ENCODE peak calls at places on chromosomes 5 and 9, in six cellular contexts. P is esophagus squamous epithelium, T is neuronal stem cell, K is transverse colon, I is dorsolateral prefrontal cortex, W is psoas muscle. R is an unnamed sample.

GRCh38 chr5:172163346-172163745 is 24.7 kb downstream of the STK10 start:
- DNase-seq in P (no peak), T (no peak), K (no peak), I (peak), W (peak), R (peak)

GRCh38 chr9:94804316-94804715 is 77.8 kb downstream of the AOPEP start:
- DNase-seq in P (no peak), T (no peak), K (no peak), I (no peak), W (no peak), R (no peak)

GRCh38 chr9:82606761-82607382 is 456.1 kb downstream of the RASEF start:
- DNase-seq in P (no peak), T (peak), K (peak), I (no peak), W (no peak), R (no peak)

GRCh38 chr9:88233091-88233490 is 94.8 kb upstream of the SPATA31C2 start:
- DNase-seq in P (no peak), T (no peak), K (no peak), I (no peak), W (no peak), R (no peak)

GRCh38 chr5:15664961-15665360 is 165.0 kb downstream of the FBXL7 start:
- DNase-seq in P (no peak), T (no peak), K (no peak), I (no peak), W (no peak), R (no peak)

GRCh38 chr5:72070519-72070918 is 36.8 kb upstream of the MAP1B start:
- DNase-seq in P (no peak), T (no peak), K (no peak), I (no peak), W (no peak), R (no peak)

GRCh38 chr9:116202219-116202912 is 48.8 kb downstream of the PAPPA start:
- DNase-seq in P (no peak), T (no peak), K (no peak), I (no peak), W (no peak), R (peak)

GRCh38 chr9:76216161-76216649 is 178.0 kb downstream of the RFK start:
- DNase-seq in P (no peak), T (no peak), K (no peak), I (no peak), W (no peak), R (peak)

GRCh38 chr9:88538311-88539085 is 3.5 kb downstream of the NXNL2 start:
- DNase-seq in P (no peak), T (no peak), K (no peak), I (no peak), W (no peak), R (peak)

GRCh38 chr9:115262952-115263351 is 145.0 kb upstream of the TNC start:
- DNase-seq in P (no peak), T (no peak), K (no peak), I (no peak), W (no peak), R (no peak)

GRCh38 chr5:178284095-178284675 is 51.6 kb upstream of the PHYKPL start:
- DNase-seq in P (no peak), T (no peak), K (no peak), I (no peak), W (no peak), R (peak)

GRCh38 chr9:13088734-13089427 is 190.6 kb downstream of the MPDZ start:
- DNase-seq in P (no peak), T (peak), K (peak), I (peak), W (no peak), R (peak)

GRCh38 chr9:127175764-127176163 is 53.3 kb upstream of the ANGPTL2 start:
- DNase-seq in P (no peak), T (no peak), K (peak), I (no peak), W (no peak), R (peak)

DNA sequence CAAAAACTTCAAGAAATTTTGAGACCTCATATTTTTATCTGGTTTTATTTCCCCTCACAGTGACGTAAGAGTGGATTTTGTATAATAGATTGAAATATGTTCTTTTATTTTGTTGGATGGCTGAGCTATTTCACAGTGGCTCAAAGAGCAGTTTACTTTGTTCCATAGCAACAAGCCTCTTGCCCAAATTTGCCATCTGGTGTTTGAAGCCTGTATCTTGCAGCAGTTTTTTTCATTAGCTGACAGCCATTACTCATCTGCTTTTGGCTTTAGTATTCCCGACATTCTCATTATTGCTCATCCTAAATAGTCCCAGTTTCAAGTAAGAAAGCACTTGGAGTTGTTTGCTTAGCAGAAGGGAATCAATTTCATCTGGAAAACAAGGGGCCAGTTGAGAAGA is 36.3 kb downstream of the GDA start:
- DNase-seq in P (no peak), T (no peak), K (no peak), I (no peak), W (no peak), R (no peak)
- H3K4me3 ChIP-seq in P (no peak), T (no peak), K (no peak), I (no peak), W (no peak), R (no peak)

GRCh38 chr5:95942414-95942813 is 19.2 kb downstream of the ELL2 start:
- DNase-seq in P (no peak), T (no peak), K (no peak), I (no peak), W (no peak), R (no peak)

GRCh38 chr5:95942968-95943367 is 18.7 kb downstream of the ELL2 start:
- DNase-seq in P (no peak), T (no peak), K (no peak), I (no peak), W (no peak), R (no peak)

GRCh38 chr5:95939465-95939864 is 22.2 kb downstream of the ELL2 start:
- DNase-seq in P (no peak), T (no peak), K (no peak), I (no peak), W (no peak), R (no peak)

GRCh38 chr5:95940758-95941682 is 20.6 kb downstream of the ELL2 start:
- DNase-seq in P (no peak), T (no peak), K (no peak), I (peak), W (no peak), R (no peak)

DNA sequence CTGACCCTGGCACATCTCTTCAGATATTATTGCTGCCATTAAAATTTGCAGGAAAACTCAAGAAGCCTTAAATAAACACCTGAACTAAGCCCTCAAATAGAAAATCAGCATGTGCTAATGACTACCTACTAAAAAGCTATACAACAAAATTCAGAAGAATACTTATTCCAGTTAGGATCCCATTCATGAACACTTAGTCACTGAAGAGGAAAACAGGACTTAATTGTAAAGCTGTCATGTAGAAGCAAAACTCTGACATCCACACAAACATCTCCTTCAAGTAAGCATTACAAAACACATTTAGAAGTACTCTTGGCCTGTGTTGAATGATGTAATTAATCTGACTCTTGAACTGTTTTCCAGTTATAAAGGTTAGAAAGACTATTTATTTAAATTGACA is 19.9 kb downstream of the ELL2 start:
- DNase-seq in P (no peak), T (no peak), K (no peak), I (no peak), W (no peak), R (no peak)
- H3K27ac ChIP-seq in P (no peak), T (peak), K (no peak), I (peak), W (no peak), R (peak)

GRCh38 chr5:35863159-35863558 is 6.5 kb downstream of the IL7R start:
- DNase-seq in P (no peak), T (no peak), K (no peak), I (no peak), W (no peak), R (no peak)
- H3K4me3 ChIP-seq in P (no peak), T (no peak), K (peak), I (no peak), W (no peak), R (no peak)

GRCh38 chr9:136013524-136014034 is 52.4 kb upstream of the UBAC1 start:
- DNase-seq in P (no peak), T (no peak), K (no peak), I (no peak), W (peak), R (peak)
- H3K27ac ChIP-seq in P (peak), T (no peak), K (peak), I (no peak), W (no peak), R (no peak)

R was measured in osteoblast.